ENCODE peak calls at places on chromosomes 6 and 20, in eight cellular contexts. One of them, this sample, is unnamed.

GRCh38 chr6:136035378-136036070 is 184.0 kb downstream of the PDE7B start:
- DNase-seq in OCI-M1: peak
- DNase-seq in globus pallidus: no peak
- DNase-seq in HCT116: no peak
- DNase-seq in fibroblast of pulmonary artery: peak
- DNase-seq in stromal cell of bone marrow: no peak
- DNase-seq in Jurkat, Clone E6-1: no peak
- DNase-seq in stimulated activated CD8-positive, alpha-beta memory T cell treated with anti-CD3 and anti-CD28 coated beads, Interleukin-12 subunit alpha, Interleukin-12 subunit beta, amount 100 ng/mL, for 1 hour: no peak
- DNase-seq in this sample: no peak

GRCh38 chr20:57772349-57772964 is 62.6 kb upstream of the PMEPA1 start:
- DNase-seq in OCI-M1: no peak
- DNase-seq in globus pallidus: no peak
- DNase-seq in HCT116: no peak
- DNase-seq in fibroblast of pulmonary artery: peak
- DNase-seq in stromal cell of bone marrow: peak
- DNase-seq in Jurkat, Clone E6-1: peak
- DNase-seq in stimulated activated CD8-positive, alpha-beta memory T cell treated with anti-CD3 and anti-CD28 coated beads, Interleukin-12 subunit alpha, Interleukin-12 subunit beta, amount 100 ng/mL, for 1 hour: peak
- DNase-seq in this sample: peak

GRCh38 chr20:47227576-47227975 is 128.9 kb downstream of the ZMYND8 start:
- DNase-seq in OCI-M1: no peak
- DNase-seq in globus pallidus: no peak
- DNase-seq in HCT116: no peak
- DNase-seq in fibroblast of pulmonary artery: no peak
- DNase-seq in stromal cell of bone marrow: no peak
- DNase-seq in Jurkat, Clone E6-1: no peak
- DNase-seq in stimulated activated CD8-positive, alpha-beta memory T cell treated with anti-CD3 and anti-CD28 coated beads, Interleukin-12 subunit alpha, Interleukin-12 subunit beta, amount 100 ng/mL, for 1 hour: no peak
- DNase-seq in this sample: no peak

GRCh38 chr20:62928246-62928939 is 2.1 kb upstream of the DIDO1 start:
- DNase-seq in OCI-M1: no peak
- DNase-seq in globus pallidus: no peak
- DNase-seq in HCT116: no peak
- DNase-seq in fibroblast of pulmonary artery: no peak
- DNase-seq in stromal cell of bone marrow: no peak
- DNase-seq in Jurkat, Clone E6-1: no peak
- DNase-seq in stimulated activated CD8-positive, alpha-beta memory T cell treated with anti-CD3 and anti-CD28 coated beads, Interleukin-12 subunit alpha, Interleukin-12 subunit beta, amount 100 ng/mL, for 1 hour: no peak
- DNase-seq in this sample: no peak

GRCh38 chr6:145813285-145814034 is 1.1 kb downstream of the FBXO30 start:
- DNase-seq in OCI-M1: peak
- DNase-seq in globus pallidus: peak
- DNase-seq in HCT116: no peak
- DNase-seq in fibroblast of pulmonary artery: peak
- DNase-seq in stromal cell of bone marrow: peak
- DNase-seq in Jurkat, Clone E6-1: no peak
- DNase-seq in stimulated activated CD8-positive, alpha-beta memory T cell treated with anti-CD3 and anti-CD28 coated beads, Interleukin-12 subunit alpha, Interleukin-12 subunit beta, amount 100 ng/mL, for 1 hour: no peak
- DNase-seq in this sample: no peak

GRCh38 chr6:124964084-124964763 is 2.0 kb downstream of the RNF217 start:
- DNase-seq in OCI-M1: peak
- DNase-seq in globus pallidus: peak
- DNase-seq in HCT116: no peak
- DNase-seq in fibroblast of pulmonary artery: peak
- DNase-seq in stromal cell of bone marrow: no peak
- DNase-seq in Jurkat, Clone E6-1: no peak
- DNase-seq in stimulated activated CD8-positive, alpha-beta memory T cell treated with anti-CD3 and anti-CD28 coated beads, Interleukin-12 subunit alpha, Interleukin-12 subunit beta, amount 100 ng/mL, for 1 hour: no peak
- DNase-seq in this sample: no peak

GRCh38 chr6:43728586-43728985 is 41.0 kb upstream of the MRPS18A start:
- DNase-seq in OCI-M1: no peak
- DNase-seq in globus pallidus: no peak
- DNase-seq in HCT116: no peak
- DNase-seq in fibroblast of pulmonary artery: no peak
- DNase-seq in stromal cell of bone marrow: no peak
- DNase-seq in Jurkat, Clone E6-1: no peak
- DNase-seq in stimulated activated CD8-positive, alpha-beta memory T cell treated with anti-CD3 and anti-CD28 coated beads, Interleukin-12 subunit alpha, Interleukin-12 subunit beta, amount 100 ng/mL, for 1 hour: no peak
- DNase-seq in this sample: peak

GRCh38 chr6:125421853-125422252 is 120.1 kb upstream of the HDDC2 start:
- DNase-seq in OCI-M1: peak
- DNase-seq in globus pallidus: peak
- DNase-seq in HCT116: no peak
- DNase-seq in fibroblast of pulmonary artery: peak
- DNase-seq in stromal cell of bone marrow: no peak
- DNase-seq in Jurkat, Clone E6-1: no peak
- DNase-seq in stimulated activated CD8-positive, alpha-beta memory T cell treated with anti-CD3 and anti-CD28 coated beads, Interleukin-12 subunit alpha, Interleukin-12 subunit beta, amount 100 ng/mL, for 1 hour: no peak
- DNase-seq in this sample: peak

GRCh38 chr6:127608554-127609270 is 31.7 kb downstream of the C6orf58 start:
- DNase-seq in OCI-M1: no peak
- DNase-seq in globus pallidus: no peak
- DNase-seq in HCT116: no peak
- DNase-seq in fibroblast of pulmonary artery: no peak
- DNase-seq in stromal cell of bone marrow: no peak
- DNase-seq in Jurkat, Clone E6-1: no peak
- DNase-seq in stimulated activated CD8-positive, alpha-beta memory T cell treated with anti-CD3 and anti-CD28 coated beads, Interleukin-12 subunit alpha, Interleukin-12 subunit beta, amount 100 ng/mL, for 1 hour: no peak
- DNase-seq in this sample: no peak

GRCh38 chr6:157464653-157465535 is 83.9 kb downstream of the ZDHHC14 start:
- DNase-seq in OCI-M1: no peak
- DNase-seq in globus pallidus: no peak
- DNase-seq in HCT116: no peak
- DNase-seq in fibroblast of pulmonary artery: no peak
- DNase-seq in stromal cell of bone marrow: no peak
- DNase-seq in Jurkat, Clone E6-1: no peak
- DNase-seq in stimulated activated CD8-positive, alpha-beta memory T cell treated with anti-CD3 and anti-CD28 coated beads, Interleukin-12 subunit alpha, Interleukin-12 subunit beta, amount 100 ng/mL, for 1 hour: no peak
- DNase-seq in this sample: no peak

GRCh38 chr20:25566821-25567220 is 18.5 kb downstream of the NINL start:
- DNase-seq in OCI-M1: no peak
- DNase-seq in globus pallidus: no peak
- DNase-seq in HCT116: no peak
- DNase-seq in fibroblast of pulmonary artery: no peak
- DNase-seq in stromal cell of bone marrow: no peak
- DNase-seq in Jurkat, Clone E6-1: no peak
- DNase-seq in stimulated activated CD8-positive, alpha-beta memory T cell treated with anti-CD3 and anti-CD28 coated beads, Interleukin-12 subunit alpha, Interleukin-12 subunit beta, amount 100 ng/mL, for 1 hour: no peak
- DNase-seq in this sample: no peak

GRCh38 chr6:170451762-170452651 is 101.1 kb downstream of the PSMB1 start:
- DNase-seq in OCI-M1: no peak
- DNase-seq in globus pallidus: no peak
- DNase-seq in HCT116: no peak
- DNase-seq in fibroblast of pulmonary artery: no peak
- DNase-seq in stromal cell of bone marrow: no peak
- DNase-seq in Jurkat, Clone E6-1: no peak
- DNase-seq in stimulated activated CD8-positive, alpha-beta memory T cell treated with anti-CD3 and anti-CD28 coated beads, Interleukin-12 subunit alpha, Interleukin-12 subunit beta, amount 100 ng/mL, for 1 hour: no peak
- DNase-seq in this sample: no peak

GRCh38 chr20:1876975-1877603 is 18.1 kb upstream of the SIRPA start:
- DNase-seq in OCI-M1: no peak
- DNase-seq in globus pallidus: no peak
- DNase-seq in HCT116: no peak
- DNase-seq in fibroblast of pulmonary artery: peak
- DNase-seq in stromal cell of bone marrow: no peak
- DNase-seq in Jurkat, Clone E6-1: peak
- DNase-seq in stimulated activated CD8-positive, alpha-beta memory T cell treated with anti-CD3 and anti-CD28 coated beads, Interleukin-12 subunit alpha, Interleukin-12 subunit beta, amount 100 ng/mL, for 1 hour: no peak
- DNase-seq in this sample: no peak

GRCh38 chr20:54067606-54068174 is 2.7 kb downstream of the BCAS1 start:
- DNase-seq in OCI-M1: no peak
- DNase-seq in globus pallidus: no peak
- DNase-seq in HCT116: peak
- DNase-seq in fibroblast of pulmonary artery: peak
- DNase-seq in stromal cell of bone marrow: no peak
- DNase-seq in Jurkat, Clone E6-1: no peak
- DNase-seq in stimulated activated CD8-positive, alpha-beta memory T cell treated with anti-CD3 and anti-CD28 coated beads, Interleukin-12 subunit alpha, Interleukin-12 subunit beta, amount 100 ng/mL, for 1 hour: no peak
- DNase-seq in this sample: no peak

GRCh38 chr6:39280247-39280731 is 33.9 kb downstream of the KCNK17 start:
- DNase-seq in OCI-M1: no peak
- DNase-seq in globus pallidus: no peak
- DNase-seq in HCT116: peak
- DNase-seq in fibroblast of pulmonary artery: no peak
- DNase-seq in stromal cell of bone marrow: peak
- DNase-seq in Jurkat, Clone E6-1: no peak
- DNase-seq in stimulated activated CD8-positive, alpha-beta memory T cell treated with anti-CD3 and anti-CD28 coated beads, Interleukin-12 subunit alpha, Interleukin-12 subunit beta, amount 100 ng/mL, for 1 hour: no peak
- DNase-seq in this sample: no peak

GRCh38 chr6:120908767-120909166 is 425.5 kb downstream of the TBC1D32 start:
- DNase-seq in OCI-M1: no peak
- DNase-seq in globus pallidus: no peak
- DNase-seq in HCT116: no peak
- DNase-seq in fibroblast of pulmonary artery: no peak
- DNase-seq in stromal cell of bone marrow: no peak
- DNase-seq in Jurkat, Clone E6-1: no peak
- DNase-seq in stimulated activated CD8-positive, alpha-beta memory T cell treated with anti-CD3 and anti-CD28 coated beads, Interleukin-12 subunit alpha, Interleukin-12 subunit beta, amount 100 ng/mL, for 1 hour: no peak
- DNase-seq in this sample: no peak

GRCh38 chr20:37539956-37540455 is 12.3 kb upstream of the BLCAP start:
- DNase-seq in OCI-M1: peak
- DNase-seq in globus pallidus: no peak
- DNase-seq in HCT116: no peak
- DNase-seq in fibroblast of pulmonary artery: no peak
- DNase-seq in stromal cell of bone marrow: no peak
- DNase-seq in Jurkat, Clone E6-1: no peak
- DNase-seq in stimulated activated CD8-positive, alpha-beta memory T cell treated with anti-CD3 and anti-CD28 coated beads, Interleukin-12 subunit alpha, Interleukin-12 subunit beta, amount 100 ng/mL, for 1 hour: no peak
- DNase-seq in this sample: peak

GRCh38 chr6:13068558-13069210 is 259.7 kb downstream of the TBC1D7 start:
- DNase-seq in OCI-M1: no peak
- DNase-seq in globus pallidus: no peak
- DNase-seq in HCT116: no peak
- DNase-seq in fibroblast of pulmonary artery: no peak
- DNase-seq in stromal cell of bone marrow: no peak
- DNase-seq in Jurkat, Clone E6-1: no peak
- DNase-seq in stimulated activated CD8-positive, alpha-beta memory T cell treated with anti-CD3 and anti-CD28 coated beads, Interleukin-12 subunit alpha, Interleukin-12 subunit beta, amount 100 ng/mL, for 1 hour: no peak
- DNase-seq in this sample: no peak

GRCh38 chr6:129749749-129750120 is 39.8 kb upstream of the ARHGAP18 start:
- DNase-seq in OCI-M1: peak
- DNase-seq in globus pallidus: no peak
- DNase-seq in HCT116: peak
- DNase-seq in fibroblast of pulmonary artery: peak
- DNase-seq in stromal cell of bone marrow: peak
- DNase-seq in Jurkat, Clone E6-1: peak
- DNase-seq in stimulated activated CD8-positive, alpha-beta memory T cell treated with anti-CD3 and anti-CD28 coated beads, Interleukin-12 subunit alpha, Interleukin-12 subunit beta, amount 100 ng/mL, for 1 hour: no peak
- DNase-seq in this sample: no peak

GRCh38 chr6:166036321-166037105 is 131.1 kb downstream of the TBXT start:
- DNase-seq in OCI-M1: no peak
- DNase-seq in globus pallidus: no peak
- DNase-seq in HCT116: no peak
- DNase-seq in fibroblast of pulmonary artery: no peak
- DNase-seq in stromal cell of bone marrow: no peak
- DNase-seq in Jurkat, Clone E6-1: no peak
- DNase-seq in stimulated activated CD8-positive, alpha-beta memory T cell treated with anti-CD3 and anti-CD28 coated beads, Interleukin-12 subunit alpha, Interleukin-12 subunit beta, amount 100 ng/mL, for 1 hour: no peak
- DNase-seq in this sample: no peak

GRCh38 chr6:98687776-98688175 is 146.6 kb upstream of the POU3F2 start:
- DNase-seq in OCI-M1: no peak
- DNase-seq in globus pallidus: no peak
- DNase-seq in HCT116: no peak
- DNase-seq in fibroblast of pulmonary artery: no peak
- DNase-seq in stromal cell of bone marrow: no peak
- DNase-seq in Jurkat, Clone E6-1: no peak
- DNase-seq in stimulated activated CD8-positive, alpha-beta memory T cell treated with anti-CD3 and anti-CD28 coated beads, Interleukin-12 subunit alpha, Interleukin-12 subunit beta, amount 100 ng/mL, for 1 hour: no peak
- DNase-seq in this sample: no peak

GRCh38 chr20:63957690-63958441 is 1.6 kb upstream of the UCKL1 start:
- DNase-seq in OCI-M1: peak
- DNase-seq in globus pallidus: no peak
- DNase-seq in HCT116: peak
- DNase-seq in fibroblast of pulmonary artery: peak
- DNase-seq in stromal cell of bone marrow: no peak
- DNase-seq in Jurkat, Clone E6-1: no peak
- DNase-seq in stimulated activated CD8-positive, alpha-beta memory T cell treated with anti-CD3 and anti-CD28 coated beads, Interleukin-12 subunit alpha, Interleukin-12 subunit beta, amount 100 ng/mL, for 1 hour: no peak
- DNase-seq in this sample: no peak

GRCh38 chr6:144007455-144007778 is 642 bp downstream of the PLAGL1 start:
- DNase-seq in OCI-M1: peak
- DNase-seq in globus pallidus: no peak
- DNase-seq in HCT116: no peak
- DNase-seq in fibroblast of pulmonary artery: no peak
- DNase-seq in stromal cell of bone marrow: no peak
- DNase-seq in Jurkat, Clone E6-1: no peak
- DNase-seq in stimulated activated CD8-positive, alpha-beta memory T cell treated with anti-CD3 and anti-CD28 coated beads, Interleukin-12 subunit alpha, Interleukin-12 subunit beta, amount 100 ng/mL, for 1 hour: no peak
- DNase-seq in this sample: no peak

GRCh38 chr6:132490024-132490423 is 22.9 kb downstream of the STX7 start:
- DNase-seq in OCI-M1: no peak
- DNase-seq in globus pallidus: no peak
- DNase-seq in HCT116: no peak
- DNase-seq in fibroblast of pulmonary artery: peak
- DNase-seq in stromal cell of bone marrow: peak
- DNase-seq in Jurkat, Clone E6-1: no peak
- DNase-seq in stimulated activated CD8-positive, alpha-beta memory T cell treated with anti-CD3 and anti-CD28 coated beads, Interleukin-12 subunit alpha, Interleukin-12 subunit beta, amount 100 ng/mL, for 1 hour: no peak
- DNase-seq in this sample: no peak

GRCh38 chr20:61024390-61024789 is 227.7 kb upstream of the CDH4 start:
- DNase-seq in OCI-M1: no peak
- DNase-seq in globus pallidus: no peak
- DNase-seq in HCT116: no peak
- DNase-seq in fibroblast of pulmonary artery: no peak
- DNase-seq in stromal cell of bone marrow: no peak
- DNase-seq in Jurkat, Clone E6-1: no peak
- DNase-seq in stimulated activated CD8-positive, alpha-beta memory T cell treated with anti-CD3 and anti-CD28 coated beads, Interleukin-12 subunit alpha, Interleukin-12 subunit beta, amount 100 ng/mL, for 1 hour: no peak
- DNase-seq in this sample: no peak

GRCh38 chr6:6810727-6811126 is 222.2 kb downstream of the LY86 start:
- DNase-seq in OCI-M1: peak
- DNase-seq in globus pallidus: no peak
- DNase-seq in HCT116: no peak
- DNase-seq in fibroblast of pulmonary artery: no peak
- DNase-seq in stromal cell of bone marrow: no peak
- DNase-seq in Jurkat, Clone E6-1: no peak
- DNase-seq in stimulated activated CD8-positive, alpha-beta memory T cell treated with anti-CD3 and anti-CD28 coated beads, Interleukin-12 subunit alpha, Interleukin-12 subunit beta, amount 100 ng/mL, for 1 hour: no peak
- DNase-seq in this sample: no peak

GRCh38 chr6:170452767-170453545 is 100.2 kb downstream of the PSMB1 start:
- DNase-seq in OCI-M1: no peak
- DNase-seq in globus pallidus: no peak
- DNase-seq in HCT116: no peak
- DNase-seq in fibroblast of pulmonary artery: no peak
- DNase-seq in stromal cell of bone marrow: no peak
- DNase-seq in Jurkat, Clone E6-1: no peak
- DNase-seq in stimulated activated CD8-positive, alpha-beta memory T cell treated with anti-CD3 and anti-CD28 coated beads, Interleukin-12 subunit alpha, Interleukin-12 subunit beta, amount 100 ng/mL, for 1 hour: no peak
- DNase-seq in this sample: no peak

GRCh38 chr20:64077094-64077493 is 2.2 kb downstream of the RGS19 start:
- DNase-seq in OCI-M1: no peak
- DNase-seq in globus pallidus: peak
- DNase-seq in HCT116: no peak
- DNase-seq in fibroblast of pulmonary artery: no peak
- DNase-seq in stromal cell of bone marrow: no peak
- DNase-seq in Jurkat, Clone E6-1: no peak
- DNase-seq in stimulated activated CD8-positive, alpha-beta memory T cell treated with anti-CD3 and anti-CD28 coated beads, Interleukin-12 subunit alpha, Interleukin-12 subunit beta, amount 100 ng/mL, for 1 hour: no peak
- DNase-seq in this sample: no peak

GRCh38 chr6:105278813-105279212 is 99.0 kb upstream of the POPDC3 start:
- DNase-seq in OCI-M1: no peak
- DNase-seq in globus pallidus: no peak
- DNase-seq in HCT116: no peak
- DNase-seq in fibroblast of pulmonary artery: no peak
- DNase-seq in stromal cell of bone marrow: no peak
- DNase-seq in Jurkat, Clone E6-1: no peak
- DNase-seq in stimulated activated CD8-positive, alpha-beta memory T cell treated with anti-CD3 and anti-CD28 coated beads, Interleukin-12 subunit alpha, Interleukin-12 subunit beta, amount 100 ng/mL, for 1 hour: no peak
- DNase-seq in this sample: no peak

GRCh38 chr6:33418690-33419291 is 884 bp upstream of the CUTA start:
- DNase-seq in OCI-M1: peak
- DNase-seq in globus pallidus: no peak
- DNase-seq in HCT116: no peak
- DNase-seq in fibroblast of pulmonary artery: peak
- DNase-seq in stromal cell of bone marrow: no peak
- DNase-seq in Jurkat, Clone E6-1: no peak
- DNase-seq in stimulated activated CD8-positive, alpha-beta memory T cell treated with anti-CD3 and anti-CD28 coated beads, Interleukin-12 subunit alpha, Interleukin-12 subunit beta, amount 100 ng/mL, for 1 hour: no peak
- DNase-seq in this sample: peak

GRCh38 chr6:42403831-42404230 is 47.9 kb downstream of the TRERF1 start:
- DNase-seq in OCI-M1: no peak
- DNase-seq in globus pallidus: no peak
- DNase-seq in HCT116: no peak
- DNase-seq in fibroblast of pulmonary artery: no peak
- DNase-seq in stromal cell of bone marrow: no peak
- DNase-seq in Jurkat, Clone E6-1: no peak
- DNase-seq in stimulated activated CD8-positive, alpha-beta memory T cell treated with anti-CD3 and anti-CD28 coated beads, Interleukin-12 subunit alpha, Interleukin-12 subunit beta, amount 100 ng/mL, for 1 hour: no peak
- DNase-seq in this sample: no peak

GRCh38 chr20:47681977-47682812 is 103.1 kb downstream of the SULF2 start:
- DNase-seq in OCI-M1: no peak
- DNase-seq in globus pallidus: peak
- DNase-seq in HCT116: no peak
- DNase-seq in fibroblast of pulmonary artery: peak
- DNase-seq in stromal cell of bone marrow: no peak
- DNase-seq in Jurkat, Clone E6-1: no peak
- DNase-seq in stimulated activated CD8-positive, alpha-beta memory T cell treated with anti-CD3 and anti-CD28 coated beads, Interleukin-12 subunit alpha, Interleukin-12 subunit beta, amount 100 ng/mL, for 1 hour: no peak
- DNase-seq in this sample: peak

This sample was measured in sciatic nerve.